ENCODE peak calls at places on chromosomes 5 and 9, in five cellular contexts. X, O, L, N and S are unnamed samples.

GRCh38 chr5:107063511-107063910 is 607.2 kb downstream of the EFNA5 start:
- DNase-seq in X (no peak), O (no peak), L (no peak), N (no peak), S (no peak)

GRCh38 chr5:135391123-135391868 is 7.7 kb downstream of the MACROH2A1 start:
- DNase-seq in X (no peak), O (no peak), L (no peak), N (no peak), S (peak; percentile 73)

GRCh38 chr5:133063965-133064364 is 12.2 kb downstream of the HSPA4 start:
- DNase-seq in X (no peak), O (no peak), L (no peak), N (no peak), S (no peak)

GRCh38 chr5:170523129-170523497 is 19.3 kb downstream of the KCNIP1 start:
- DNase-seq in X (no peak), O (no peak), L (no peak), N (no peak), S (no peak)

GRCh38 chr9:112665347-112665746 is 52.6 kb downstream of the INIP start:
- DNase-seq in X (no peak), O (no peak), L (no peak), N (no peak), S (no peak)

GRCh38 chr9:73411494-73411893 is 259.8 kb downstream of the ANXA1 start:
- DNase-seq in X (no peak), O (no peak), L (no peak), N (no peak), S (no peak)

GRCh38 chr5:16311666-16312065 is 132.1 kb upstream of the MARCHF11 start:
- DNase-seq in X (no peak), O (no peak), L (no peak), N (no peak), S (no peak)

GRCh38 chr5:154202379-154203260 is 12.1 kb downstream of the GALNT10 start:
- DNase-seq in X (no peak), O (no peak), L (no peak), N (no peak), S (no peak)

GRCh38 chr9:116467740-116468351 is 219.3 kb upstream of the TRIM32 start:
- DNase-seq in X (no peak), O (no peak), L (no peak), N (no peak), S (no peak)

GRCh38 chr5:115831163-115831768 is 10.1 kb downstream of the ATG12 start:
- DNase-seq in X (no peak), O (no peak), L (no peak), N (no peak), S (no peak)

GRCh38 chr9:110330484-110331115 is 7.1 kb downstream of the TXNDC8 start:
- DNase-seq in X (no peak), O (no peak), L (no peak), N (no peak), S (no peak)

GRCh38 chr5:105460721-105461120 is 1898.1 kb upstream of the NUDT12 start:
- DNase-seq in X (no peak), O (no peak), L (no peak), N (no peak), S (no peak)

GRCh38 chr9:76818271-76818670 is 54.0 kb downstream of the PCA3 start:
- DNase-seq in X (no peak), O (no peak), L (peak; percentile 87), N (peak; percentile 65), S (peak; percentile 88)

GRCh38 chr5:41161271-41161670 is 52.1 kb downstream of the C6 start:
- DNase-seq in X (no peak), O (no peak), L (no peak), N (no peak), S (no peak)

GRCh38 chr9:37870799-37871176 is 33.1 kb downstream of the SLC25A51 start:
- DNase-seq in X (no peak), O (no peak), L (no peak), N (no peak), S (no peak)

GRCh38 chr5:107954254-107954653 is 283.5 kb upstream of the EFNA5 start:
- DNase-seq in X (no peak), O (no peak), L (no peak), N (no peak), S (no peak)

GRCh38 chr9:87872079-87872624 is 10.5 kb upstream of the SPATA31E1 start:
- DNase-seq in X (peak; percentile 61), O (no peak), L (no peak), N (no peak), S (no peak)

DNA sequence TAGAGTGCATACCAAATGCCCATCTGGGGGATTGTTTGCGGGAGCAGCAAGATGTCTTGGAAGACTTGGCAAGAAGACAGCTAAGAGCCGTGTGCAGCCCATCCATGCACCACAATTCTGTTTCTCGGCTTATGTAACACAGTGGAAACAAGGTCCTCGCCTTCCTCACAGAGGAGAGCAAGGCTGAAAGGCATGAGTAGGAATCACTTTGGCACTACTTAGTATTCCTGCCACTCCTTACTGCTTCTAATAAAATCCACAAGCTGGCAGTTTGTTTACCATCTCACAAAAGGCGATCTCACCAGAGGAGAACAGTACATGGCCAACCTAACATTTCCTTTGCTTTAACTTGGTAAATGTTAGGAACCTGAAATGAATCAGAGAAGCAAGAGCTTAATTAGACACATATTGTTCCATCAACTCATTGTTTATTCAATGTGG is 648.2 kb downstream of the ACTL7B start:
- DNase-seq in X (no peak), O (no peak), L (no peak), N (no peak), S (no peak)
- TF ChIP-seq CTCF in X (no peak), O (no peak), L (no peak), N (no peak), S (no peak)

DNA sequence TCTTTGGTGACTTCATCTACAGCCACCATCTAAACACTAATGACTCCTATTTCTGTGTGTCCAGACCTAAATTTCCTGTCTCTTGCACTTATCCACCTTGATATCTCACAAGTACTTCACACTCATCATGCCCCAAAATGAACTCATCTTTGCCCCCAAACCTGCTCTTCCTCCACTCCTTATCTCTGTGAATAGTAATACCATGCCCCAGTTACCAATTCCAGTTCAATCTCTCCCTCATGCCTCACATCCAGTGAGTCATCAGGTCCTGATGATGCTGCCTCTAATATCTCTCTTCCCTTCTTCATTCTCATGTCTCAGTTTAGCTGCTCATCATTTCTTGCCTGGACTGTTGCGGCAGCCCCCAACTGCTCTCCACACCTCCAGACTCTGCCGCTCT is 14.9 kb upstream of the DNAJB5 start:
- DNase-seq in X (no peak), O (no peak), L (no peak), N (no peak), S (no peak)
- H3K36me3 ChIP-seq in X (no peaks in the 10 kb centered on the region), O (no peaks in the 10 kb centered on the region), L (no peaks in the 10 kb centered on the region), N (no peaks in the 10 kb centered on the region), S (no peaks in the 10 kb centered on the region)

GRCh38 chr5:159224471-159224870 is 15.1 kb upstream of the RNF145 start:
- DNase-seq in X (no peak), O (no peak), L (no peak), N (no peak), S (no peak)
- H3K4me3 ChIP-seq in X (no peak overlapping the region), O (no peak overlapping the region), L (no peak overlapping the region), N (no peak overlapping the region), S (no peak overlapping the region)

GRCh38 chr9:5843450-5844249 is 10.7 kb upstream of the ERMP1 start:
- DNase-seq in X (no peak), O (no peak), L (no peak), N (no peak), S (peak; percentile 64)

GRCh38 chr9:5835808-5836207 is 2.9 kb upstream of the ERMP1 start:
- DNase-seq in X (no peak), O (no peak), L (no peak), N (no peak), S (no peak)

GRCh38 chr9:5842926-5843325 is 10.0 kb upstream of the ERMP1 start:
- DNase-seq in X (no peak), O (no peak), L (no peak), N (no peak), S (no peak)

GRCh38 chr9:5838884-5839571 is 6.1 kb upstream of the ERMP1 start:
- DNase-seq in X (no peak), O (no peak), L (no peak), N (no peak), S (peak; percentile 64)

DNA sequence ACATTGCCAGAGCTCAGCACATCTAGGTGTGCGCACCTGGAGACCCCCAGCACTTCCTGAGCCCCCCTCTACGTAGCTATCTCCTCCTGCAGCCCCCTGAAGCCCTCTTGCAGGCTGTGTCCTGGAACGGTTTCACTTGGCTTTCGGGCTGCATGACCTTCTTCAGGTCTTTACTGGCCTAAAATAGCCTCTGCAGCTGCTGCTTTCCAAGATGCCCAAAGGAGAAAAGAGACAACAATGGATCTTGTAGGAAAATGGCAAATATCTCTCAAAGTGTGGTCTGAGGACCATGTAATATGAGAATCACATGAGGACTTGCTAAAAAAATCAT is 6.6 kb upstream of the ERMP1 start:
- DNase-seq in X (no peak), O (no peak), L (no peak), N (no peak), S (no peak)
- TF ChIP-seq CTCF in X (no peak), O (no peak), L (no peak), N (no peak), S (no peak)

GRCh38 chr9:92310562-92310961 is 14.6 kb downstream of the NOL8 start:
- DNase-seq in X (no peak), O (no peak), L (no peak), N (no peak), S (no peak)

GRCh38 chr9:92315456-92315855 is 9.7 kb downstream of the NOL8 start:
- DNase-seq in X (no peak), O (no peak), L (no peak), N (no peak), S (no peak)

GRCh38 chr9:92312887-92313623 is 12.1 kb downstream of the NOL8 start:
- DNase-seq in X (no peak), O (no peak), L (no peak), N (no peak), S (no peak)

GRCh38 chr9:92308893-92309292 is 15.4 kb upstream of the IARS1 start:
- DNase-seq in X (no peak), O (no peak), L (no peak), N (no peak), S (no peak)

DNA sequence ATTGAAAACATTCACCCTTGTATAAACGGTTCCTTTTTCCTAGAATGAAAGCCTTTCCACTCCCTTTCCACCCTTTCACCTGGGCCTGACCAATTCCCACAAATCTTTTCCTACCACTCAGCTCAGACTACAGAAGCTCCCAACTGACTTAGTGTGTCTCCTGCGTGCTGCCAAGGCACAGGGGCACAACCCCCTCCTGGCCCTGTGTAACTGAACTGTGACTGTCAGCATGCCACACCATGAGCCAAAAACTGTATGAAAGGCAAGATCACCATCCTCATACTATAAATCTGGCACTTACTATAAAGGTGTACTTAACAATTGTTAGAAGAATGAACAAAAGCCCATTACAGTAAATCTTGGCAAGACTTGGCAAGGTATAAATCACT is 11.5 kb downstream of the NOL8 start:
- DNase-seq in X (no peak), O (no peak), L (no peak), N (no peak), S (no peak)
- H3K36me3 ChIP-seq in X (peaks cover 69% of the 10 kb centered on the region), O (peaks cover 4% of the 10 kb centered on the region), L (peaks cover 48% of the 10 kb centered on the region), N (no peaks in the 10 kb centered on the region), S (peaks cover 3% of the 10 kb centered on the region)